ENCODE peak calls at places on chromosomes 2 and 18, in five cellular contexts. One of them, this sample, is unnamed.

GRCh38 chr18:72871091-72871490 is 3.3 kb upstream of the NETO1 start:
- DNase-seq in sigmoid colon: no peak
- DNase-seq in esophagus muscularis mucosa: no peak
- DNase-seq in suprapubic skin: no peak
- DNase-seq in transverse colon: no peak
- DNase-seq in this sample: no peak

GRCh38 chr2:239827511-239827865 is 197.7 kb downstream of the NDUFA10 start:
- DNase-seq in sigmoid colon: peak
- DNase-seq in suprapubic skin: peak
- DNase-seq in esophagus muscularis mucosa: no peak
- DNase-seq in transverse colon: no peak
- DNase-seq in this sample: peak

GRCh38 chr18:21680148-21680547 is 24.4 kb downstream of the ABHD3 start:
- DNase-seq in transverse colon: no peak
- DNase-seq in suprapubic skin: no peak
- DNase-seq in esophagus muscularis mucosa: no peak
- DNase-seq in sigmoid colon: no peak
- DNase-seq in this sample: no peak

GRCh38 chr18:13320891-13321425 is 102.4 kb downstream of the LDLRAD4 start:
- DNase-seq in sigmoid colon: no peak
- DNase-seq in esophagus muscularis mucosa: no peak
- DNase-seq in suprapubic skin: no peak
- DNase-seq in transverse colon: no peak
- DNase-seq in this sample: no peak

GRCh38 chr18:74742573-74742972 is 144.9 kb downstream of the ZNF407 start:
- DNase-seq in esophagus muscularis mucosa: no peak
- DNase-seq in sigmoid colon: no peak
- DNase-seq in suprapubic skin: no peak
- DNase-seq in transverse colon: no peak
- DNase-seq in this sample: no peak

GRCh38 chr2:162678551-162678950 is 160.0 kb downstream of the KCNH7 start:
- DNase-seq in transverse colon: no peak
- DNase-seq in esophagus muscularis mucosa: no peak
- DNase-seq in suprapubic skin: no peak
- DNase-seq in sigmoid colon: no peak
- DNase-seq in this sample: no peak

GRCh38 chr2:136185991-136186771 is 68.2 kb upstream of the CXCR4 start:
- DNase-seq in suprapubic skin: no peak
- DNase-seq in transverse colon: no peak
- DNase-seq in sigmoid colon: no peak
- DNase-seq in esophagus muscularis mucosa: peak
- DNase-seq in this sample: no peak

GRCh38 chr2:75605770-75606535 is 40.6 kb upstream of the MRPL19 start:
- DNase-seq in sigmoid colon: no peak
- DNase-seq in esophagus muscularis mucosa: peak
- DNase-seq in suprapubic skin: no peak
- DNase-seq in transverse colon: no peak
- DNase-seq in this sample: no peak

GRCh38 chr2:169490834-169491233 is 11.5 kb downstream of the BBS5 start:
- DNase-seq in transverse colon: no peak
- DNase-seq in sigmoid colon: no peak
- DNase-seq in suprapubic skin: no peak
- DNase-seq in esophagus muscularis mucosa: no peak
- DNase-seq in this sample: no peak

GRCh38 chr2:231717281-231718180 is 9.2 kb downstream of the PTMA start:
- DNase-seq in esophagus muscularis mucosa: no peak
- DNase-seq in transverse colon: no peak
- DNase-seq in sigmoid colon: peak
- DNase-seq in suprapubic skin: no peak
- DNase-seq in this sample: no peak

DNA sequence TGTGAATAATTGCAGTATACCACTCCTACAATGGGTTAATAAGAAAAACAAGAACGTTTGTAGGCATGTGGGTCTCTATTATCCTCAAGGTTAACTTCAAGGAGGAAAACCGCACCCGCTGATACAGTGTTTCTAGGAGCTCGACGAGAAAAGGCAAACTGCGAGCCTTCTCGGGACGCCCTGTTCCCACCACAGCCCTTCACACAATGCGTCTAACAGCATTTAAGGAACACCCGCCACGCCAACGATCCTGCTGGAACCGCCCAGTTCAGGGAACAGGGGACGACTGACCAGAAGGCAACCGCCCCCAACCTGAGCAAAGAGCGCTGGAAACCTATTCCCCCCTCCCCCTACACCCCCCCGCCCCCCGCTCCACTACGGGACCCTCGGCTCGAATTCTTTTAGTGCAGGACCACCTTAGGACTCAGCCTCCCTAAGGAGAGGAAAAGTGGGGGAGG is 710 bp upstream of the TMSB10 start:
- DNase-seq in transverse colon: peak
- DNase-seq in sigmoid colon: peak
- DNase-seq in suprapubic skin: peak
- DNase-seq in esophagus muscularis mucosa: peak
- DNase-seq in this sample: peak
- TF ChIP-seq EP300 in transverse colon: peak
- TF ChIP-seq EP300 in sigmoid colon: no peak
- TF ChIP-seq EP300 in suprapubic skin: peak
- TF ChIP-seq EP300 in esophagus muscularis mucosa: peak
- TF ChIP-seq EP300 in this sample: peak

GRCh38 chr2:164479460-164479859 is 141.8 kb downstream of the GRB14 start:
- DNase-seq in transverse colon: no peak
- DNase-seq in esophagus muscularis mucosa: no peak
- DNase-seq in sigmoid colon: no peak
- DNase-seq in suprapubic skin: no peak
- DNase-seq in this sample: no peak
- TF ChIP-seq CTCF in transverse colon: peak
- TF ChIP-seq CTCF in esophagus muscularis mucosa: peak
- TF ChIP-seq CTCF in sigmoid colon: no peak
- TF ChIP-seq CTCF in suprapubic skin: no peak
- TF ChIP-seq CTCF in this sample: no peak

DNA sequence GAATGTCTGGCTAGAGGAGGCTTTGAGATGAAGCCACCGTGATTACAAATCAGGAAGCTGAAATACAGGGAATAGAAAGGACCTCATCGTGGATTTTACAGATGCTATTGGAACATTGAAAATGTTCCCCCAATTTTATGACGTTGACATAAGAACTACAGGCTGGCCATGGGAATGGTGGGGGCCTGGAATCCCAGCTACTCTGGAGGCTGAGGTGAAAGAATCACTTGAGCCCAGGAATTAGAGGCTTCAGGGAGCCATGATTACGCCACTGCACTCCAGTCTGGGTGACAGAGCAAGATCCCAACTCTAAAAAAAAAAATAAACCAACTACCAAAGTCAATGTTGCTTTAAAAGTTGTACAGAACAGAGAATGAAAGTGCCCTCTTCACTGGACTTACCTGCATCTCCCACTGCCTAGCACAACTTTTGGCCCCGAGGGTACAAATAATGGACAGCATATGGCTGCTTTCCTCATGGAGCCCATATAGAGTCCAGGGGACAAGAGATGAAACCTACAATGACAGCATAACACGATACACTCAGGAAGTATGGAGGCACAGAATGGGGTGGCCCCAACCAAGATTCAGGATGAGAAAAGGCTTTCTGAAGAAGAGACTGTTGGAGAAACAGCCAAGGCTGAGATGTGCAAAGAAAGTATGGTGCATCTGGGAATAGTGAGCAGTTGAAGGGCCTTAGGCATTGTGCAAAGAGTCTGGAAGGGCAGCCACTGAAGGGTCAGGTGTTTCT is 254.8 kb downstream of the MYCN start:
- DNase-seq in suprapubic skin: no peak
- DNase-seq in esophagus muscularis mucosa: no peak
- DNase-seq in sigmoid colon: no peak
- DNase-seq in transverse colon: no peak
- DNase-seq in this sample: no peak
- TF ChIP-seq POLR2AphosphoS5 in suprapubic skin: no peak
- TF ChIP-seq POLR2AphosphoS5 in esophagus muscularis mucosa: no peak
- TF ChIP-seq POLR2AphosphoS5 in sigmoid colon: no peak
- TF ChIP-seq POLR2AphosphoS5 in transverse colon: no peak
- TF ChIP-seq POLR2AphosphoS5 in this sample: no peak

GRCh38 chr2:37321029-37321682 is 3.5 kb downstream of the PRKD3 start:
- DNase-seq in suprapubic skin: no peak
- DNase-seq in esophagus muscularis mucosa: no peak
- DNase-seq in sigmoid colon: no peak
- DNase-seq in transverse colon: no peak
- DNase-seq in this sample: no peak
- TF ChIP-seq EP300 in suprapubic skin: no peak
- TF ChIP-seq EP300 in esophagus muscularis mucosa: no peak
- TF ChIP-seq EP300 in sigmoid colon: no peak
- TF ChIP-seq EP300 in transverse colon: no peak
- TF ChIP-seq EP300 in this sample: no peak

GRCh38 chr2:237113026-237113810 is 27.5 kb downstream of the COPS8 start:
- DNase-seq in esophagus muscularis mucosa: no peak
- DNase-seq in transverse colon: no peak
- DNase-seq in suprapubic skin: no peak
- DNase-seq in sigmoid colon: no peak
- DNase-seq in this sample: no peak

GRCh38 chr2:237109421-237109820 is 23.7 kb downstream of the COPS8 start:
- DNase-seq in esophagus muscularis mucosa: no peak
- DNase-seq in sigmoid colon: no peak
- DNase-seq in transverse colon: no peak
- DNase-seq in suprapubic skin: no peak
- DNase-seq in this sample: no peak
- TF ChIP-seq CTCF in esophagus muscularis mucosa: no peak
- TF ChIP-seq CTCF in sigmoid colon: no peak
- TF ChIP-seq CTCF in transverse colon: no peak
- TF ChIP-seq CTCF in suprapubic skin: no peak
- TF ChIP-seq CTCF in this sample: no peak

DNA sequence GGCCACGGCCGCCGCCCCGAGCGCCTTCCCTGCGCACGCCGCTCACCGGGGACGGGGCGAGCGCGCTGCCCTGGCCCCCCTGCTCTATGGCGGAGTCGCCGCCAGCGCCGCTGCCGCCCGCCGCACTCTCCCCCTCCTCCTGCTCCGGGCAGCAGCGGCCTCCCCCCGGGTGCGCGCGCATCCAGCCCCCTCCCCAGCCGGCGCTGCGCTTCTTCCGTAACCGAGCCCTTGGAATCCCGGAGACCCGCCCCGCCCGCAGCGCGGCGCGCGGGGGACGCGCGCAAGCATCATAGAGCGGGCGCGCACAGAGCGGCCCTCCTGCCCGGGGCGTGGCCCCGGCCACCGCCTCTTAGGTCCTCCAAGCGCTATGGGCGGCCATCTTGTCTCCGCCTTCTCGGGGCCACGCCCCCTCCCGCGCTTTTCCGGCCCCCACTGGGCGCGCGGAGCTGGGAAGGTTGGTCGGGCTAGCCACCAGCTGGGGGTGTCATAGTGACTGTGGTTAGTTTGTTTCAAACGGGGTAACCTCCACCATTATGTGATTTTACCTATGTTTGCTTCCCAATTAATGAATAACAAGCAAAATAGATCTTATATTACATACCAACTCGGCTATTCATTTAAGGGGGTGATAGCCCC is at the start of gene MBD2:
- DNase-seq in transverse colon: peak
- DNase-seq in suprapubic skin: peak
- DNase-seq in esophagus muscularis mucosa: peak
- DNase-seq in sigmoid colon: peak
- DNase-seq in this sample: peak
- TF ChIP-seq POLR2AphosphoS5 in transverse colon: peak
- TF ChIP-seq POLR2AphosphoS5 in suprapubic skin: no peak
- TF ChIP-seq POLR2AphosphoS5 in esophagus muscularis mucosa: peak
- TF ChIP-seq POLR2AphosphoS5 in sigmoid colon: peak
- TF ChIP-seq POLR2AphosphoS5 in this sample: peak

DNA sequence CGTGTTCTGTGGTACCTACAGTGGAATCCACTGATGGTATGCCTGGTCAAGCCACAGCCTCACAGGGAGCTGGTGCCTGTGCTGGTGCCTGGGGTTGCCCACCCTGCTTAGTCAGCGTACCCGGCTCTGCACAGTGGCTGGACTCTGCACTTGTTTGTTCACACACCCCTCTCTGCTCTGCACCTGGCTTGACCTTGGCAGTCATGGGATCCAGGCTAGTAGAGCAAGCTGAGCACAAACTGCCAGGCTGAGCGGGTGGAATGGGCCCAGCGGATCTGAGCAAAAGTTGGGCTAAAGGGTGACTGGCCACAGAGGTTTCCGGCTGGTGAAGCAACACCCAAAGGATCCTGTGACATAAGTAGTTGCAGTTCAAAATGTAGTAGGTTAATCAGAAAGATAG is 163.5 kb downstream of the CDH19 start:
- DNase-seq in sigmoid colon: no peak
- DNase-seq in esophagus muscularis mucosa: no peak
- DNase-seq in suprapubic skin: no peak
- DNase-seq in transverse colon: no peak
- DNase-seq in this sample: no peak
- TF ChIP-seq EP300 in sigmoid colon: no peak
- TF ChIP-seq EP300 in esophagus muscularis mucosa: no peak
- TF ChIP-seq EP300 in suprapubic skin: no peak
- TF ChIP-seq EP300 in transverse colon: no peak
- TF ChIP-seq EP300 in this sample: no peak

This sample was measured in stomach.